ENCODE peak calls at places on chromosomes 7 and 10, in eight cellular contexts. S is AG04450, O is chondrocyte, X is left ventricle myocardium inferior, T is neural progenitor cell, F is foreskin fibroblast, D is suprapubic skin, E is psoas muscle. G is an unnamed sample.
A peak's percentile ranks its signal among the peaks of the same experiment; 100 is the strongest.

GRCh38 chr7:7257899-7258692 is 75.8 kb downstream of the C1GALT1 start:
- DNase-seq in S (no peak), O (no peak), X (no peak), T (no peak), F (no peak), D (no peak), E (no peak), G (no peak)

GRCh38 chr10:76408646-76409045 is 977.2 kb downstream of the LRMDA start:
- DNase-seq in S (no peak), O (no peak), X (no peak), T (no peak), F (no peak), D (no peak), E (no peak), G (no peak)

GRCh38 chr7:50307368-50308012 is 3.0 kb downstream of the IKZF1 start:
- DNase-seq in S (no peak), O (no peak), X (no peak), T (peak; percentile 48), F (no peak), D (no peak), E (no peak), G (no peak)

GRCh38 chr10:6530966-6531365 is 49.1 kb downstream of the PRKCQ start:
- DNase-seq in S (no peak), O (no peak), X (no peak), T (no peak), F (no peak), D (no peak), E (no peak), G (no peak)

GRCh38 chr7:102275123-102275703 is 11.5 kb upstream of the SH2B2 start:
- DNase-seq in S (no peak), O (no peak), X (no peak), T (no peak), F (no peak), D (no peak), E (no peak), G (no peak)

GRCh38 chr10:96496281-96496925 is 17.3 kb downstream of the TLL2 start:
- DNase-seq in S (no peak), O (no peak), X (no peak), T (peak; percentile 72), F (no peak), D (no peak), E (no peak), G (no peak)

GRCh38 chr10:49679480-49679893 is at the start of gene C10orf53:
- DNase-seq in S (no peak), O (no peak), X (peak; percentile 25), T (peak; percentile 89), F (peak; percentile 40), D (no peak), E (no peak), G (no peak)

GRCh38 chr7:42247301-42247700 is 10.3 kb upstream of the GLI3 start:
- DNase-seq in S (no peak), O (no peak), X (no peak), T (no peak), F (no peak), D (no peak), E (no peak), G (no peak)

GRCh38 chr10:100847440-100847839 is 65.3 kb upstream of the SLF2 start:
- DNase-seq in S (no peak), O (no peak), X (no peak), T (no peak), F (no peak), D (no peak), E (no peak), G (no peak)

GRCh38 chr10:1373287-1373686 is 317.1 kb downstream of the WDR37 start:
- DNase-seq in S (no peak), O (no peak), X (no peak), T (no peak), F (no peak), D (no peak), E (no peak), G (no peak)

DNA sequence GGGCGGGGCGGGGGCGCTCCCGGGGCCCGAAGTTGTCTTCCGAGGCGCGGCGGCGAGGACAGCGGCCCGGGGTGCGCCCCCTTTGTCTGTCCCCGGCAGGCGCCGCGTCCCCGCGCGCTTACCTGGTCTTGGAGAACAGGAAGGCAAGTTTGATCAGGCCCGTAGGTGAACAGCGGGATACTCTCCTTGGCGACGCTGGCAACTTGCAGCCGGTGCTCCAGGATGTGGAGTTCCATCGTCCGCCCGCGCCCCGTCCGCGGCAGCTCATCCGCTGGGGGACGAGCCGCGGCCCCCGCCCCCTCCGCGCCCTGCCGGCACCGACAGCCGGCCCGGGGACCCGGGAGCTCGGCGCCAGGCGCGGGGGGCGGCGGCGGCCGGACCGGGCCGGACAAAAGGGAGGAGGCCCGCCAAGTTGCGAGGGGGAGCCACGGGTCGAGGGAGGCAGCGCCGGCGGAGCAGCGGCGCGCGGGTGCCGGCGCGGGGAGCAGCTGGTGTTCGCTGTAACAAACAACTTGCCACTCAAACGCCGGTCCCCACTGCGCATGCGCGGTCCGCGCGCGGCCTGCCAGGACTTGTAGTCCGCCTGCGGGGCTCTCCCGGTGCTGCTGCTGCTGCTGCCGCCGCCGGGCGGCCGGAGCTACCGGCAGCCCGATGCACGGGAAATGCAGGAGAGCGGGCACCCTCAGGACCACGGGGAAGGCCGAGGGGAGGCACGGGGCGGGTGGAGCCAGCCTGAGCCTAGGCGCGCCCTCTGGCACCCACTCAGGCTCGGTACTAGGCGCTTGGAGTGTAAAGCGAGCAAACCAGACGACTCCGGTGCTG is 35.6 kb upstream of the SPDYE3 start:
- DNase-seq in S (peak; percentile 87), O (peak; percentile 100), X (peak; percentile 99), T (peak; percentile 98), F (peak; percentile 94), D (peak; percentile 99), E (peak; percentile 100), G (peak; percentile 93)
- TF ChIP-seq CTCF in S (peak; percentile 23), O (peak; percentile 59), X (peak; percentile 62), T (peak; percentile 36), F (peak; percentile 11), D (peak; percentile 42), E (peak; percentile 32), G (peak; percentile 20)

GRCh38 chr7:19988860-19989259 is 215.4 kb upstream of the TMEM196 start:
- DNase-seq in S (no peak), O (no peak), X (no peak), T (no peak), F (no peak), D (no peak), E (no peak), G (no peak)

GRCh38 chr7:19984231-19984632 is 210.8 kb upstream of the TMEM196 start:
- DNase-seq in S (no peak), O (no peak), X (no peak), T (peak; percentile 46), F (no peak), D (no peak), E (no peak), G (no peak)

GRCh38 chr7:19982841-19983835 is 209.7 kb upstream of the TMEM196 start:
- DNase-seq in S (peak; percentile 48), O (no peak), X (no peak), T (peak; percentile 75), F (peak; percentile 35), D (no peak), E (no peak), G (peak; percentile 72)
- TF ChIP-seq CTCF in S (peak; percentile 63), O (peak; percentile 77), X (peak; percentile 27), T (peak; percentile 68), F (peak; percentile 30), D (no peak), E (peak; percentile 11), G (peak; percentile 63)

GRCh38 chr10:61795551-61795950 is 105.9 kb upstream of the ARID5B start:
- DNase-seq in S (no peak), O (no peak), X (no peak), T (no peak), F (no peak), D (no peak), E (no peak), G (no peak)
- TF ChIP-seq CTCF in S (no peak), O (no peak), X (no peak), T (peak; percentile 30), F (no peak), D (no peak), E (no peak), G (no peak)

DNA sequence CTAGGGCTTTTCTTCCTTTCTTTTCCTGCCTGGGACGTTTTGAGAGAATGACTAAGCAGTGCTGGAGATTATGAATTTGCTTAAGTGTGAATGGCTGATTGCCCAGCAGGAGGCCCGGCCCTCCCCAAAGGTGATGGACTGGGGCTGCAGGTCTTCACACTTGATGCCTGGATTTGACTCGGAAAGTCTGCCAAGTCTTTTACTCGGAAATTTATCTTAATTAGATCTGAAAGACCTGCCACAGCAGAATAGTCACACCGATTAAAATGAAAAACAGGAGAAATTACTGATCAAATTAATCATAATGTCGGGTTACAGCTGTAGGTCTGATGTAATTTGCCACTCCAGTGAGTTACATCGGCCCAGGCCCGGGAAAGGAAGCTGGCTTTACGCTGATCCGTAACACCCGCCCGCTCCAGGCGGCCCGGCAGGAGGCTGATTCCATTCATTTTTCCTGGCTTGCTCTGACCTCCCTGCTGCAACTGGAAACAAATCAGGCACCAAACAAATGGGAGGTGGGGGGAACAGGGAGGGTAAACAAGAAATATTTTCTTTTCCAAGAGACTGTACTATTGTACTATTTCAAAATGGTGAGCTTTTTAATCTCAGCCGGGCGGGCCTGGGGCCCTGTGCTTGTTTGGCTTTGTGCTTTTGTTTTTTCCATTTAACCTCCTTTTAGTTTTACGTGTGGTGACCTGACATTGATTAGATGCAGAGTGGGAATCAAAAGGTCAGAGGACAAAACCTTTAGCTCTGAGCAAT is 212.4 kb upstream of the YAE1 start:
- DNase-seq in S (no peak), O (no peak), X (peak; percentile 18), T (peak; percentile 81), F (no peak), D (no peak), E (no peak), G (no peak)
- TF ChIP-seq CTCF in S (no peak), O (peak; percentile 35), X (no peak), T (no peak), F (no peak), D (no peak), E (no peak), G (no peak)

DNA sequence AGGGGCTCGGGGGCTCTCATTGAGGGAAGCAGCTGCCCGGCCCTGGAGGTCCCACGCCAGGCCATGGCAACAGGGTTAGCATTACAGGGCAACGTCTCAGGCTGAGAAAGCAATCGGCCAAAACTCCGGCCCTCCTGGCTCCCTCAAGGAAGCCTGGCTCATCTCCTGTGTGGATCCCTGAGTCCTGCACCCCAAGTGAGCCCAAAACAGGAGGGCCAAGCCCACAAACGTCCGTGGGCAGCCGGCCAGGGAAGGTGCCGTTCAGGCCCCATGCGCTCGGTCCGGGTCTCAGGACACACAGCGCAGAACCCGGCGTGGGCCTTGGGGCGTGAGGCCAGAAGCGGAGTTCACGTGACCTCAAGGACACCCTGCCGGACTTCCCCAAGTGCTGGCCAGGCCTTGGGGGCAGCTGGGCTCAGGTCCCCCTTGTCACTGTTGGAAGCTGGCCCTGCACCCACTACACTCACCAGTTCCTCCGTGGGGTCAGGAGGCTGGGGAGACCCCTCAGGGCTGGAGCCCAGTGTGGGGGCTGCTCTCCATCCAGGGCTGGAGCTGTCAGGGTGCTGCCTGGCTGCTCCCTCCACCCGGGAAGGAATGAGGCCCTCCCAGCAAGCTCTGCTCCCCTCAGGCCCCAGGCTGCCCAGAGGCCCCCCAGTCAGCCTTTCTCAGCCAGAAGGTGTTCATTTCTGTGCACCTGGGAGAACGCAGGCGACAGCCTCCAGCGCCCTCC is 7.9 kb upstream of the PWWP2B start:
- DNase-seq in S (no peak), O (peak; percentile 86), X (peak; percentile 32), T (peak; percentile 68), F (no peak), D (peak; percentile 83), E (peak; percentile 64), G (no peak)
- TF ChIP-seq CTCF in S (no peak), O (no peak), X (no peak), T (no peak), F (no peak), D (no peak), E (no peak), G (no peak)

G was measured in AG09319.